ENCODE peak calls at places on chromosomes 5 and 9, in eight cellular contexts. B, G, X, A, N, Z, S and Q are unnamed samples.

GRCh38 chr9:98520221-98520920 is 188.4 kb downstream of the GABBR2 start:
- DNase-seq in G (no peak), A (no peak), B (no peak), N (peak), X (no peak), S (no peak), Z (no peak), Q (no peak)

GRCh38 chr5:126182901-126183695 is 240.1 kb upstream of the GRAMD2B start:
- DNase-seq in Z (no peak), S (no peak), X (no peak), A (no peak), B (no peak), N (no peak), G (no peak), Q (no peak)

GRCh38 chr9:108724669-108725068 is 131.1 kb downstream of the ACTL7B start:
- DNase-seq in Z (no peak), G (no peak), A (no peak), S (no peak), B (no peak), N (peak), X (no peak), Q (no peak)

GRCh38 chr5:148826082-148826971 is at the start of gene ADRB2:
- DNase-seq in X (peak), N (peak), S (peak), G (peak), Z (peak), B (peak), A (peak), Q (peak)

GRCh38 chr5:175712313-175712680 is 54.4 kb downstream of the HRH2 start:
- DNase-seq in A (no peak), G (no peak), B (no peak), X (no peak), Z (no peak), S (peak), N (no peak), Q (no peak)

GRCh38 chr9:110591526-110591925 is 12.0 kb upstream of the SVEP1 start:
- DNase-seq in X (peak), B (no peak), Z (no peak), N (peak), A (no peak), S (no peak), G (no peak), Q (peak)

GRCh38 chr9:34993502-34994428 is 4.2 kb downstream of the DNAJB5 start:
- DNase-seq in B (no peak), X (peak), A (no peak), Z (peak), G (peak), S (no peak), N (peak), Q (peak)

GRCh38 chr9:19231126-19232035 is 888 bp downstream of the DENND4C start:
- DNase-seq in Z (no peak), S (peak), G (peak), A (no peak), N (peak), X (peak), B (peak), Q (peak)

GRCh38 chr9:4334439-4334838 is 34.6 kb upstream of the GLIS3 start:
- DNase-seq in A (peak), N (peak), B (no peak), G (no peak), X (no peak), Z (peak), S (peak), Q (no peak)

GRCh38 chr5:96026334-96027065 is 64.8 kb upstream of the ELL2 start:
- DNase-seq in X (no peak), B (peak), N (peak), A (no peak), Z (no peak), S (no peak), G (no peak), Q (no peak)

GRCh38 chr5:57298985-57299491 is 125.2 kb downstream of the GPBP1 start:
- DNase-seq in S (peak), G (peak), Z (no peak), B (peak), X (peak), N (peak), A (peak), Q (no peak)

GRCh38 chr9:16626577-16627130 is 243.8 kb downstream of the BNC2 start:
- DNase-seq in S (no peak), N (peak), B (peak), X (peak), Z (peak), A (no peak), G (no peak), Q (peak)

GRCh38 chr5:5278815-5279381 is 138.8 kb downstream of the ADAMTS16 start:
- DNase-seq in B (no peak), X (no peak), A (no peak), N (no peak), Z (no peak), G (no peak), S (no peak), Q (no peak)

GRCh38 chr5:133727636-133728035 is 115.3 kb upstream of the FSTL4 start:
- DNase-seq in G (no peak), X (no peak), N (no peak), B (no peak), Z (no peak), S (no peak), A (no peak), Q (no peak)

GRCh38 chr9:135156525-135157510 is 69.3 kb downstream of the OLFM1 start:
- DNase-seq in X (peak), B (peak), G (peak), N (peak), A (peak), Z (no peak), S (peak), Q (peak)

GRCh38 chr9:35521708-35522107 is 31.8 kb downstream of the RUSC2 start:
- DNase-seq in B (no peak), Z (no peak), N (peak), S (no peak), A (no peak), G (no peak), X (peak), Q (no peak)

GRCh38 chr5:1385395-1386273 is 40.7 kb upstream of the CLPTM1L start:
- DNase-seq in G (peak), S (peak), Z (peak), N (peak), A (peak), B (peak), X (peak), Q (peak)

GRCh38 chr9:135103931-135104639 is 16.6 kb downstream of the OLFM1 start:
- DNase-seq in B (no peak), Z (peak), A (no peak), N (no peak), X (no peak), S (no peak), G (no peak), Q (no peak)

GRCh38 chr5:64210866-64211265 is 45.2 kb downstream of the RNF180 start:
- DNase-seq in X (peak), B (peak), S (no peak), G (no peak), N (peak), A (no peak), Z (no peak), Q (no peak)

GRCh38 chr5:100797863-100798262 is 105.2 kb downstream of the ST8SIA4 start:
- DNase-seq in X (peak), B (peak), Z (no peak), G (no peak), A (no peak), N (peak), S (no peak), Q (peak)

GRCh38 chr9:125977223-125977622 is 230.1 kb downstream of the PBX3 start:
- DNase-seq in X (peak), S (no peak), A (no peak), N (peak), G (no peak), B (no peak), Z (no peak), Q (no peak)

GRCh38 chr5:122774519-122774860 is 390 bp upstream of the SNX2 start:
- DNase-seq in Z (no peak), B (no peak), G (no peak), N (no peak), A (no peak), S (no peak), X (no peak), Q (no peak)

GRCh38 chr5:40551706-40552557 is 127.8 kb upstream of the PTGER4 start:
- DNase-seq in S (no peak), G (no peak), A (no peak), X (peak), B (peak), Z (no peak), N (peak), Q (peak)

GRCh38 chr9:127698985-127699670 is 7.7 kb upstream of the CFAP157 start:
- DNase-seq in A (peak), G (peak), X (peak), B (peak), N (peak), S (peak), Z (peak), Q (peak)

GRCh38 chr5:138942861-138943260 is 67.7 kb upstream of the LRRTM2 start:
- DNase-seq in N (no peak), Z (peak), A (no peak), G (no peak), S (no peak), B (no peak), X (no peak), Q (peak)

DNA sequence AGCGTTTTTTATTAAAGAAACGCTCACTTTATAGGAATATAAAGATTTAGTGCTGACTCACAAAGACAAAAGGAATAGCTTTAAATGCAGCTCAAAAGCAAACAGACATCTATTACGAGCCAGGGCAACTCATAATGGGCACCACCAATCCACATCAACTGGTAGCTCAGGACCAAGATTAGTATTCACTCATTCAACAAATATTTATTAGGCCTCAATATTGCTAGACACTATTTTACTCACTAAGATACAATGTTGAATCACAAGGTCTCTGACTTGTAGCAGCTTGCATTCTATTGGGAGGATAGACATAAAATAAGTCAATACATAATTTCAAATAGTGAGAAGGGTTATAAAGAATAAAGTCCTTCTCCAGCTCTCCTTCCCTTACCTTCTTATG is 8.0 kb upstream of the MAN2A1 start:
- DNase-seq in A (no peak), Z (no peak), G (no peak), S (no peak), N (no peak), B (peak), X (no peak), Q (no peak)
- TF ChIP-seq CTCF in A (no peak), Z (no peak), G (no peak), S (no peak), N (no peak), B (no peak), X (no peak), Q (no peak)

GRCh38 chr9:76873821-76874220 is 32.1 kb downstream of the PRUNE2 start:
- DNase-seq in G (no peak), X (no peak), Z (no peak), A (no peak), S (no peak), N (no peak), B (no peak), Q (no peak)
- TF ChIP-seq CTCF in G (no peak), X (no peak), Z (no peak), A (no peak), S (no peak), N (no peak), B (no peak), Q (no peak)

DNA sequence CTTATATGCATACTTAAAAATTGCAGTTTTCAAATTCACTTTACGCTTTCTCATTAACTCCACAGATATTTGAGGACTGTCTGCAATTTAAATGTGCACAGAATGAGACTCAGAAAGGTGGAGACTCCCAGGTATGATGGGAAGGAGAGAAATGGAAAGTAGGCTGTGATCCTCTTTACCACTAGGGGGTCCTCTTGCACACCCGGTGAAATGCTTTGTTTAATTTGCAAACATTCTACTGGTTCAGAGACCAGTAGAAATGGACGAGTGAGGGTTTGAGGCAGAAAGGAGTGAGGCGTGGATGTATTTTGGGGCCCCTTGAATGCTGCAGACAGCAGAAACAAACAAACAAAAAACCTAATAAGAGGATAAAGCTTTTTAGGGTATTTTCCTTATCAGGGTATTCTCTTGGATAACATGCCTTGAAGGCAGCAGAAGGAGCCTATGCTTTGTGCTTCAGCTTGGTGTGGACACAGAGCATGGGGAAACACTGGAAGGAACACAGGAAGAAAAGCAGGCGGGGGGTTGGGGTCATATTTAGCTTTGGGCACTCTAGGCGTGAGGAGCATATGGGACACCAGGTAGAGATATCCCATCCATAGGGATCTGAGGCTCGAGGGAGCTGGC is 410.1 kb downstream of the DMRT2 start:
- DNase-seq in A (peak), B (peak), X (no peak), N (no peak), Z (no peak), G (peak), S (peak), Q (no peak)
- TF ChIP-seq CTCF in A (peak), B (no peak), X (no peak), N (no peak), Z (peak), G (peak), S (peak), Q (peak)

DNA sequence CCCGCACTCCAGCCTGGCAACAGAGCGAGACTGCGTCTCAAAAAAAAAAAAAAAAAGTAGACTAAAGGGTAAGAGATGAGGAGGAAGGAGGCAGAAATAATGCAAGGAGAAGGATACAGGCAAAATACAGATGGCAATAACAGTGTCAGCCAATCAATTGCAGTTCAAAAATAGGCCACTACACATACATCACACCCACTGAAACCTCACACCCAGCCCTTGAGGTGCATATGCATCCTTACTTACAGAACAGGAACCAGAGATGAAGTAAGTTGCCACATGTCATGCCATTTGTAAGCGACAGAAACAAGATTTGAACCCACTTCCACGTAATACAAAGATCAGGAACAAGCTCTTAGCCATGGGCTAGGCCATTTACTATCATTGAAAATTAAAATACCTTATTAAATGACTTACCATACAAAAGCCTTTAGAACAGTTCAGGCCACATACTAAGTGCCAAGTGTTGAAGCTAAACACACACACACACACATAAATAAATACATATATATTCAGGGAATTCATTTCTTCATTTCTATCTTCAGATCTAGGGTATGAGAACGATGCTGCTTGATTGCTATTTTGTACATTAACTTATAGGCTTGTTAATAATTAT is 98.4 kb downstream of the FNBP1 start:
- DNase-seq in A (no peak), X (no peak), S (no peak), B (no peak), Z (no peak), G (no peak), N (no peak), Q (peak)
- TF ChIP-seq CTCF in A (no peak), X (no peak), S (no peak), B (no peak), Z (no peak), G (no peak), N (no peak), Q (no peak)

GRCh38 chr5:61167382-61167781 is 5.1 kb upstream of the SMIM15 start:
- DNase-seq in A (peak), S (no peak), N (peak), Z (no peak), G (peak), X (peak), B (peak), Q (peak)
- TF ChIP-seq CTCF in A (no peak), S (no peak), N (peak), Z (peak), G (peak), X (peak), B (peak), Q (peak)

GRCh38 chr5:143073761-143074160 is 303.6 kb downstream of the ARHGAP26 start:
- DNase-seq in B (no peak), Z (no peak), X (no peak), N (no peak), A (no peak), G (no peak), S (no peak), Q (no peak)

GRCh38 chr5:143071927-143072326 is 301.8 kb downstream of the ARHGAP26 start:
- DNase-seq in A (no peak), N (no peak), G (no peak), X (no peak), S (no peak), Z (no peak), B (no peak), Q (no peak)

GRCh38 chr5:143078321-143078720 is 308.1 kb downstream of the ARHGAP26 start:
- DNase-seq in N (no peak), G (no peak), Z (no peak), X (no peak), S (no peak), B (no peak), A (no peak), Q (no peak)

GRCh38 chr5:143077453-143078103 is 307.4 kb downstream of the ARHGAP26 start:
- DNase-seq in S (no peak), X (no peak), A (no peak), N (no peak), Z (no peak), B (no peak), G (no peak), Q (no peak)

GRCh38 chr5:143074414-143074996 is 304.3 kb downstream of the ARHGAP26 start:
- DNase-seq in G (no peak), A (no peak), Z (no peak), S (no peak), N (no peak), X (no peak), B (peak), Q (no peak)
- TF ChIP-seq CTCF in G (no peak), A (no peak), Z (no peak), S (no peak), N (no peak), X (no peak), B (no peak), Q (no peak)